ENCODE peak calls at places on chromosomes 4 and X, in ten cellular contexts. D is NCI-H510A; F is stomach; P is HS-5; U is endothelial cell; J is effector memory CD8-positive, alpha-beta T cell; N is activated T-cell treated with anti-CD3 and anti-CD28 coated beads, Interleukin-2, amount 50 U/mL, for 72 hours; B is body of pancreas; Q is GM23338; L is NCI-H146. M is an unnamed sample.

GRCh38 chrX:123899701-123900100 is 39.8 kb downstream of the XIAP start:
- DNase-seq in D (no peak), P (no peak), B (no peak), J (no peak), Q (no peak), N (no peak), U (no peak), L (no peak), F (no peak), M (no peak)

GRCh38 chr4:40897557-40898203 is 147.9 kb downstream of the NSUN7 start:
- DNase-seq in J (peak), N (peak), P (no peak), L (peak), D (peak), F (peak), B (peak), U (peak), Q (peak), M (peak)

GRCh38 chr4:17165256-17165655 is 266.8 kb upstream of the LDB2 start:
- DNase-seq in U (no peak), N (no peak), P (no peak), Q (no peak), J (no peak), B (no peak), F (no peak), L (no peak), D (no peak), M (no peak)

GRCh38 chrX:53281321-53281822 is at the start of gene IQSEC2:
- DNase-seq in J (no peak), L (no peak), P (no peak), N (no peak), U (peak), D (peak), F (peak), Q (peak), B (peak), M (peak)

GRCh38 chrX:52271212-52271611 is 86.5 kb downstream of the MAGED4 start:
- DNase-seq in P (no peak), U (peak), N (peak), B (no peak), Q (peak), F (no peak), J (no peak), D (no peak), L (no peak), M (no peak)

GRCh38 chrX:13103111-13103913 is 58.9 kb upstream of the FAM9C start:
- DNase-seq in P (no peak), N (no peak), U (no peak), F (no peak), L (no peak), Q (no peak), J (no peak), D (no peak), B (no peak), M (no peak)

GRCh38 chrX:9483376-9483775 is 18.5 kb downstream of the TBL1X start:
- DNase-seq in J (no peak), F (no peak), D (no peak), L (no peak), N (no peak), Q (no peak), B (no peak), U (no peak), P (no peak), M (no peak)

GRCh38 chr4:102503301-102503746 is 2.2 kb downstream of the NFKB1 start:
- DNase-seq in B (no peak), D (no peak), P (no peak), N (no peak), F (no peak), U (no peak), L (peak), Q (no peak), J (no peak), M (no peak)

GRCh38 chrX:153667931-153668396 is 5.6 kb downstream of the PNCK start:
- DNase-seq in F (peak), Q (peak), U (peak), P (peak), J (peak), B (peak), L (peak), D (no peak), N (peak), M (peak)

GRCh38 chrX:110987292-110987691 is 108.7 kb upstream of the PAK3 start:
- DNase-seq in L (no peak), P (no peak), B (no peak), U (peak), D (no peak), J (no peak), N (no peak), F (no peak), Q (peak), M (no peak)

GRCh38 chrX:68997911-68998310 is 167.3 kb downstream of the PJA1 start:
- DNase-seq in P (no peak), F (no peak), N (no peak), Q (no peak), D (no peak), B (peak), J (no peak), L (no peak), U (no peak), M (no peak)

GRCh38 chr4:150297861-150298474 is 219.7 kb downstream of the DCLK2 start:
- DNase-seq in U (peak), P (no peak), D (peak), N (peak), B (peak), Q (peak), F (no peak), L (peak), J (no peak), M (peak)

GRCh38 chr4:41709844-41710481 is 38.6 kb downstream of the PHOX2B start:
- DNase-seq in U (no peak), B (no peak), J (no peak), D (peak), Q (no peak), P (peak), N (no peak), F (no peak), L (no peak), M (no peak)

GRCh38 chr4:174629265-174629664 is 107.0 kb upstream of the HPGD start:
- DNase-seq in B (no peak), F (no peak), U (no peak), Q (no peak), P (no peak), D (no peak), J (no peak), N (no peak), L (no peak), M (no peak)

M was measured in NCI-H2029.